ENCODE peak calls at places on chromosomes 1 and 21, in six cellular contexts. K, W, S, X, J and T are unnamed samples. For H3K4me1, the result is how much of the 10 kb centered on the place peaks cover.

GRCh38 chr1:214990619-214991018 is 91.9 kb upstream of the KCNK2 start:
- DNase-seq in X (no peak), J (no peak), W (peak), S (no peak), K (peak), T (no peak)

GRCh38 chr1:200302893-200303250 is 107.0 kb downstream of the ZNF281 start:
- DNase-seq in J (peak), X (no peak), S (no peak), W (peak), K (no peak), T (no peak)

GRCh38 chr1:170309389-170310013 is 163.7 kb downstream of the NTMT2 start:
- DNase-seq in S (peak), J (peak), X (peak), W (peak), K (peak), T (no peak)

GRCh38 chr1:153962088-153963029 is 978 bp downstream of the SLC39A1 start:
- DNase-seq in K (peak), S (no peak), J (no peak), X (no peak), W (peak), T (no peak)

GRCh38 chr1:942864-943533 is 16.1 kb downstream of the NOC2L start:
- DNase-seq in W (peak), X (no peak), J (no peak), S (peak), K (peak), T (no peak)

GRCh38 chr1:111553199-111553598 is 49.8 kb upstream of the ADORA3 start:
- DNase-seq in J (no peak), S (no peak), X (no peak), K (peak), W (peak), T (no peak)

GRCh38 chr1:67716800-67717199 is 31.8 kb downstream of the GADD45A start:
- DNase-seq in S (no peak), X (no peak), J (no peak), W (peak), K (peak), T (no peak)

GRCh38 chr1:35274197-35274596 is 5.7 kb downstream of the ZMYM4 start:
- DNase-seq in X (no peak), S (no peak), W (no peak), K (no peak), J (no peak), T (no peak)

GRCh38 chr1:197195100-197195499 is 48.6 kb upstream of the ASPM start:
- DNase-seq in S (no peak), K (peak), W (no peak), X (no peak), J (no peak), T (no peak)

GRCh38 chr1:218613105-218613504 is 268.0 kb downstream of the TGFB2 start:
- DNase-seq in K (no peak), S (no peak), X (no peak), W (no peak), J (no peak), T (no peak)

GRCh38 chr21:46154155-46154954 is 1.0 kb downstream of the FTCD start:
- DNase-seq in J (no peak), S (peak), W (no peak), K (no peak), X (no peak), T (peak)

GRCh38 chr1:39076127-39076798 is 50.1 kb downstream of the NDUFS5 start:
- DNase-seq in W (peak), S (peak), J (no peak), X (no peak), K (peak), T (no peak)

GRCh38 chr1:51517361-51518032 is 1.6 kb downstream of the EPS15 start:
- DNase-seq in S (no peak), W (peak), X (no peak), J (no peak), K (peak), T (no peak)

GRCh38 chr1:10962483-10962882 is 50.0 kb upstream of the TARDBP start:
- DNase-seq in J (peak), W (peak), X (no peak), K (no peak), S (no peak), T (peak)

GRCh38 chr1:27951396-27951795 is 8.4 kb upstream of the XKR8 start:
- DNase-seq in J (no peak), K (no peak), X (no peak), W (no peak), S (no peak), T (no peak)

GRCh38 chr1:79982218-79982617 is 975.7 kb upstream of the ADGRL4 start:
- DNase-seq in X (peak), W (peak), J (no peak), K (peak), S (peak), T (no peak)

GRCh38 chr1:244094880-244095522 is 43.9 kb downstream of the ZBTB18 start:
- DNase-seq in W (no peak), J (no peak), K (no peak), S (no peak), X (no peak), T (no peak)

GRCh38 chr1:183734600-183735036 is 70.3 kb upstream of the RGL1 start:
- DNase-seq in J (no peak), S (peak), K (peak), X (no peak), W (peak), T (no peak)

GRCh38 chr1:975896-976683 is 5.8 kb downstream of the PERM1 start:
- DNase-seq in X (no peak), K (peak), S (peak), W (peak), J (peak), T (peak)

DNA sequence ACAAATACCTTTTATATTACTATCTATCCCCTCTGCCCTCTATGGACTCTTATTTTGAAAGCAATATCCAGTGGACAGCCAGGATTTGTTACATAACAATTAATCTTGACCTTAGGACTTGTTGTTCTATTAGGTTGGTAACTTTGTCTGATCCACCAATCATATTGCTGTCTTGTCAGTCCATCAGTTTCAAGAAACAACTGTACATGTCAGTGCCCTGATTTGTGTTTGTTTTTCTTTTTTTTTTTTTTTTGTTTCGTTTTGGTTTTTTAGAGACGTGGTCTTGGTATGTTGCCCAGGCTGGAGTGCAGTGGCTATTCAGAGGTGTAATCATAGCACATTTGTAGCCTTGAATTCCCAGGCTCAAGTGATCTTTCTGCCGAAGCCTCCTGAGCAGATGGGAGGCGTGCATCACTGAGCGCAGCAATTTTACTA is 1.5 kb upstream of the SCP2 start:
- DNase-seq in W (peak), S (peak), J (no peak), K (no peak), X (no peak), T (no peak)
- H3K4me3 ChIP-seq in W (no peak), S (peak), J (no peak), K (no peak), X (peak), T (no peak)

GRCh38 chr1:180935326-180936109 is 22.8 kb downstream of the KIAA1614 start:
- DNase-seq in K (no peak), J (no peak), W (no peak), S (no peak), X (no peak), T (no peak)

GRCh38 chr1:180931529-180931928 is 18.8 kb downstream of the KIAA1614 start:
- DNase-seq in J (no peak), X (no peak), S (no peak), K (no peak), W (no peak), T (no peak)

GRCh38 chr1:180934563-180934962 is 21.9 kb downstream of the KIAA1614 start:
- DNase-seq in J (no peak), K (no peak), W (no peak), S (no peak), X (no peak), T (no peak)

GRCh38 chr1:180932373-180932772 is 19.7 kb downstream of the KIAA1614 start:
- DNase-seq in W (no peak), J (no peak), K (no peak), X (no peak), S (no peak), T (no peak)

DNA sequence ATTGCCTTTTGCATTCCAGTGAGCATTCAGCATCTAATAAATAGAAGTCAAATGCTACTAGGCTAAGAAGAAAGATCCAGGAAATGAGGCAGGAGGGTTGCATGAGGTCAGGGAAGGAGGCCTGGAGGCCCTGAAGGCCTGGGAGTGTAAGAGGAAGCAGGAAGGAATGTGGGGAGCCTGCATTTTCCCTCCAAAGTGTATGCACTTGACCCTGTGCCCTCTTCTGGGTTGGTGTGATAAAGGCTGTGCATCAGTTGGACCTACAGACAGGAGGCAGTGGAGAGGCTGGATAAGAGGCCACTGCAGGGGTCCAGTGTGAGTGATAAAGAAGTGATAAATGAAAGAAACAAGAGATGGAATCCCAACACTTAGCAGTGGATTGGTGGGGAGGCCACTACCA is 20.4 kb downstream of the KIAA1614 start:
- DNase-seq in K (no peak), S (no peak), J (no peak), W (no peak), X (no peak), T (no peak)
- TF ChIP-seq CTCF in K (no peak), S (no peak), J (no peak), W (no peak), X (no peak), T (no peak)

GRCh38 chr21:45103966-45104520 is 29.7 kb downstream of the ADARB1 start:
- DNase-seq in K (no peak), S (no peak), X (no peak), J (no peak), W (no peak), T (no peak)
- H3K4me1 ChIP-seq in K (under half), S (under half), X (half or more), J (under half), W (under half), T (under half)

DNA sequence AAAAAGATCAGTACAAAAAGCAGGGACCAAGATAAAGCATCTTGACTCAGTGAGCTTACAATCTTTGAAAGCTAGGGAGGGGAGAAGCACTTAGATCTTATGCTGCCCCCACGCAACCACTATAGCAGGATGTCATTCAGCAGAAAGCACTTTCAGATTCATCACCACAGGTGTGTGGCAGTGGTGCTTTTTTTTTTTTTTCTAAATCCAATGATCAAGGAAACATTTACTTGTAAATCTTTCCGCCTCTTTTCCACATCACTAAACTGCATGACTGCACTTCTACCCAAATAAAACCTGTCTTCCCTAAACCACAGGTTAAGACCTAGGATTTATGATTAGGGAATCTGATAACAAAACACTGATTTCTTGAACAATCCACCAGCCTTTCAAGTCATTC is 154.8 kb downstream of the SLC45A1 start:
- DNase-seq in X (no peak), W (no peak), S (no peak), J (no peak), K (no peak), T (no peak)
- H3K4me3 ChIP-seq in X (no peak), W (no peak), S (no peak), J (no peak), K (no peak), T (no peak)

GRCh38 chr1:167052389-167052788 is 37.8 kb downstream of the GPA33 start:
- DNase-seq in K (no peak), J (peak), S (no peak), W (peak), X (no peak), T (peak)
- TF ChIP-seq CTCF in K (peak), J (peak), S (no peak), W (peak), X (no peak), T (peak)

DNA sequence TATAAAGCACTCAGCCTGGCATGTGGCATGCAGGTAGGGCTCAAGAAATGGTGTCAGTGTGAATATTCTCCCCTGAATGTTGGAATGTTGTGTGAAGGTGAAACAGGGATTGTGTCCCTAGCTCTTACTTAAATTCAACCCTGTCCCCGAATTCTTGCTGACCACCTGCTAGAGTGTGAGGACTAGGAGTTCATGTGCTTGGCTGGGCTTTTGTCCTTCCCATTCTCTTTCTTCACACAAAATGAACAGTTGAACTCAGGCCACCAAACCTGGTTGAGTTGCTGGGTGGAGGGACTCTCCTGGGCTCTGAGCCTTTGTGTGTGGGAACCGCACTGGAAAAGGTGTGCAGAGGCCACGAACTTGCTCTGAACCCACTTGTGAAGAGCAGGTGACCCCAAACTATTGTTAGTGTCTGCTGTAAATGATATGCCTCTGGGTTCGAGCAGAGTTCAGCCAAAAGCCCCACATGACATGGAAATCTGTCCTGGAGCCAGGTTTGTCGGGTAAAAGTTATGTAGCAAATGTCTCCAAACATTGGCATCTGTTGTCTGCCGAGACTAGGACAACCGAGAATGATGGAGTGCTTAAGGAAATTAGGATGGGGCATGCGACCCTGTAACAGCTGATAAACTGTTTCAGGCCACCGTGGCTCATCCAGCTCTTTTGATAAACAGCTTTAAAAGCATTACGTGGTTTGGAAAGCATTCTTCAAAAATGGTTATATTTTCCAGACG is 144.2 kb downstream of the DHRS3 start:
- DNase-seq in W (no peak), S (no peak), J (no peak), X (no peak), K (peak), T (no peak)
- H3K4me1 ChIP-seq in W (half or more), S (under half), J (under half), X (under half), K (under half), T (under half)